ENCODE peak calls at places on chromosomes 5 and 9, in eight cellular contexts. L is heart left ventricle, D is GM13977, Z is foreskin fibroblast, P is kidney epithelial cell, E is heart right ventricle, W is astrocyte, V is cardiac fibroblast. I is an unnamed sample.

GRCh38 chr5:66742896-66743247 is 146.7 kb downstream of the MAST4 start:
- DNase-seq in E (no peak), W (no peak), P (no peak), Z (no peak), V (no peak), L (no peak), D (no peak), I (no peak)

GRCh38 chr9:114232091-114232440 is 76.7 kb downstream of the COL27A1 start:
- DNase-seq in V (no peak), D (no peak), E (no peak), P (no peak), W (no peak), L (no peak), Z (no peak), I (no peak)

GRCh38 chr5:74337252-74338100 is 303.1 kb downstream of the ENC1 start:
- DNase-seq in L (no peak), P (no peak), Z (no peak), W (no peak), D (no peak), V (no peak), E (no peak), I (no peak)

GRCh38 chr9:16532681-16533450 is 337.6 kb downstream of the BNC2 start:
- DNase-seq in L (no peak), D (no peak), E (no peak), W (peak), V (peak), P (peak), Z (peak), I (peak)

GRCh38 chr9:7549261-7549660 is 250.3 kb downstream of the DMAC1 start:
- DNase-seq in P (no peak), Z (no peak), W (no peak), L (peak), V (no peak), D (no peak), E (peak), I (peak)

GRCh38 chr9:112838342-112838741 is 52.3 kb downstream of the SLC46A2 start:
- DNase-seq in Z (no peak), L (no peak), E (no peak), V (no peak), W (no peak), D (no peak), P (no peak), I (no peak)

GRCh38 chr5:147822686-147823491 is 8.6 kb downstream of the SPINK1 start:
- DNase-seq in L (no peak), D (peak), Z (peak), W (peak), P (no peak), E (peak), V (peak), I (peak)

GRCh38 chr5:128632264-128632663 is 94.2 kb upstream of the FBN2 start:
- DNase-seq in W (no peak), E (no peak), D (no peak), V (peak), L (no peak), P (no peak), Z (peak), I (no peak)

GRCh38 chr9:124894741-124895170 is 32.8 kb downstream of the ARPC5L start:
- DNase-seq in D (no peak), V (peak), P (no peak), Z (peak), E (no peak), W (peak), L (no peak), I (peak)
- TF ChIP-seq CTCF in D (peak), V (peak), P (peak), Z (peak), E (no peak), W (peak), L (peak), I (peak)

GRCh38 chr5:176596069-176596656 is 13.8 kb downstream of the GPRIN1 start:
- DNase-seq in D (no peak), V (no peak), L (no peak), E (no peak), P (no peak), Z (no peak), W (no peak), I (no peak)

GRCh38 chr5:176595386-176595943 is 14.5 kb downstream of the GPRIN1 start:
- DNase-seq in W (no peak), D (no peak), L (no peak), V (no peak), E (no peak), Z (no peak), P (no peak), I (no peak)

GRCh38 chr5:176597417-176598389 is 12.3 kb downstream of the GPRIN1 start:
- DNase-seq in P (no peak), L (no peak), W (no peak), V (no peak), Z (no peak), E (no peak), D (no peak), I (no peak)

GRCh38 chr5:176594554-176594953 is 15.4 kb downstream of the GPRIN1 start:
- DNase-seq in V (no peak), P (no peak), D (no peak), Z (no peak), L (no peak), W (no peak), E (no peak), I (no peak)

DNA sequence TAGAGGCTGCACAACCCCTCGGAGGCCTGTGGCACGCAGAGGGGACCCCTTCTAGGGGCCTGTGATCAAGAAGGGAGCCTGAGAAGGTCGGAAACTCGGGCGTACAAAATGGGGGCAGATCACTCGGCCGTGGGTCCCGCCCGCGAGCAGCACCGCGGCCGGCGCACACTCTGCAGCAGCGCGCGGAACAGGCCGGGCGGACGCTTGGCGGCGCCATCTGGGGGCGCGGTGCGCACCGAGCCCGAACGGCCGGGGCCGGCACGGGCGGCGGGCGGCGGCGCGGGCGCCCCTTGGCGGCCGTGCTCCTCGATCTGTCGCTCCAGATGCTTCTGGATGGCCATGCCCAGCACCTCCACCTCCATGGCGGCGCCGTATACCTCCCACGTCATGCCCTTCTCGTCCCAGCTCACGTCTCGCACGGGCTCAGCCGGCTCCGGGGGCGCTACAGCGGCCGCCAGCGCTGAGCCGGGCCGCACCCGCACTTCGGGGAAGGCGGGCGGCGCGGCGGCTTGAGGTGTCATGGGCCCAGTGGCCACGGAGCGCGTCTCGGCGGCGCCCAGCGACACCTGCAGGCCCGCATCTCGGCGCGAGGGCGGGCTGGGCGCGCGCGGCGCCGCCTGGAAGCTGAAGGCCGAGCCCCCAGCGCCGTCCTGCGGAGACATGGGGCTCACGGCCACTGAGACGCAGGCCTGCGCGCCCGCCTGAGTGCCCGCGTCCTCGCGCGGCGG is 13.1 kb downstream of the GPRIN1 start:
- DNase-seq in D (peak), E (no peak), W (no peak), L (no peak), V (peak), Z (peak), P (no peak), I (no peak)
- TF ChIP-seq CTCF in D (peak), E (peak), W (no peak), L (peak), V (no peak), Z (no peak), P (no peak), I (peak)

GRCh38 chr9:127308559-127309429 is 44.2 kb downstream of the GARNL3 start:
- DNase-seq in V (peak), P (no peak), L (no peak), W (peak), Z (peak), E (no peak), D (no peak), I (peak)

GRCh38 chr9:127307802-127308201 is 43.2 kb downstream of the GARNL3 start:
- DNase-seq in Z (no peak), D (no peak), V (no peak), P (no peak), W (no peak), E (peak), L (no peak), I (no peak)

GRCh38 chr9:127309715-127310114 is 45.1 kb downstream of the GARNL3 start:
- DNase-seq in V (no peak), L (no peak), W (no peak), P (no peak), Z (no peak), E (no peak), D (no peak), I (no peak)

GRCh38 chr9:127313042-127313560 is 48.5 kb downstream of the GARNL3 start:
- DNase-seq in Z (no peak), W (no peak), P (no peak), V (no peak), E (no peak), L (no peak), D (no peak), I (no peak)

GRCh38 chr9:127311239-127311741 is 46.7 kb downstream of the GARNL3 start:
- DNase-seq in D (peak), W (peak), V (peak), P (no peak), Z (peak), L (no peak), E (peak), I (peak)
- TF ChIP-seq CTCF in D (peak), W (peak), V (peak), P (peak), Z (peak), L (peak), E (peak), I (peak)

GRCh38 chr5:171521219-171521633 is 101.8 kb downstream of the FGF18 start:
- DNase-seq in E (no peak), D (no peak), V (peak), W (peak), Z (peak), P (peak), L (no peak), I (peak)
- TF ChIP-seq CTCF in E (no peak), D (no peak), V (peak), W (peak), Z (peak), P (peak), L (no peak), I (peak)

GRCh38 chr5:168027002-168027401 is 264.4 kb upstream of the WWC1 start:
- DNase-seq in D (no peak), L (no peak), W (no peak), P (no peak), V (no peak), Z (no peak), E (no peak), I (no peak)

GRCh38 chr5:168030911-168031310 is 260.5 kb upstream of the WWC1 start:
- DNase-seq in Z (no peak), E (no peak), V (no peak), L (no peak), P (no peak), W (peak), D (no peak), I (peak)

GRCh38 chr5:168031614-168032013 is 259.8 kb upstream of the WWC1 start:
- DNase-seq in L (no peak), P (no peak), V (no peak), W (no peak), E (no peak), D (no peak), Z (no peak), I (no peak)
- TF ChIP-seq CTCF in L (no peak), P (no peak), V (no peak), W (no peak), E (no peak), D (no peak), Z (no peak), I (no peak)

GRCh38 chr9:33446507-33447403 is 638 bp downstream of the AQP3 start:
- DNase-seq in L (no peak), W (peak), V (peak), Z (peak), E (peak), P (peak), D (peak), I (peak)

GRCh38 chr9:33443504-33444154 is 3.8 kb downstream of the AQP3 start:
- DNase-seq in E (no peak), W (no peak), Z (no peak), L (no peak), V (no peak), P (no peak), D (no peak), I (no peak)

GRCh38 chr9:33445941-33446506 is 1.4 kb downstream of the AQP3 start:
- DNase-seq in E (no peak), Z (no peak), V (no peak), D (no peak), W (no peak), P (no peak), L (no peak), I (no peak)

GRCh38 chr9:33447404-33448158 is at the start of gene AQP3:
- DNase-seq in Z (peak), E (peak), P (no peak), L (peak), W (no peak), V (no peak), D (peak), I (peak)

GRCh38 chr9:33445389-33445881 is 2.0 kb downstream of the AQP3 start:
- DNase-seq in D (no peak), L (no peak), W (no peak), Z (no peak), E (no peak), V (no peak), P (no peak), I (no peak)
- TF ChIP-seq CTCF in D (no peak), L (no peak), W (no peak), Z (no peak), E (no peak), V (no peak), P (no peak), I (no peak)

DNA sequence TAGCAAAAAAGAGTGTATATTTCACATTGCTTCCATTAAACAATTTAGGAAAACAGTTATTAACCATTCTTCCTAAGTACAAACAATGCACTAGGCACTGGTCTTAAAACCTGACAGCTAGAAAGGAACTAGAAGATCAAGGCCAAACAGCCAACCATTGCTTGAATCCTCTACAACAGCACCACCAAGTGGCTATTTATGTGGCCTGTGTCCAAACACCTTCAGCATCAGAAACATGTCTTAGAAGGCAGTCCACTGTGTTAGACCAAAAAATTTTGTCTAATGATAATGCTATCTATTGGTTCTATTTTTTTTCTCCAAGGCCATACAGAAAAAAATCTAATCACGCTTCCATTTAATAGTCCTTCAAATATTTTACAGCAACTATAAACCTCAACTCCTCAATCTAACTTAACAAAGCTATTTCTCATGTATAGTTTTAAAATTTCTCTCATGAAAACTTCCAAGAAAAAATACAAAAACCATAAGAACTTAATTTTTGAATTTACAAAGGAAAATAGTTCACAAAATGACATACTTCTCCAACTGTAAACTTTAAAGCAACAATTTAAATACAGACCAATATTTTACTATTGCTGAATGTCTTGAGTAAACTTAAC is 36.1 kb downstream of the CAAP1 start:
- DNase-seq in D (peak), L (no peak), Z (peak), V (peak), W (peak), E (no peak), P (peak), I (peak)
- TF ChIP-seq CTCF in D (peak), L (peak), Z (peak), V (peak), W (peak), E (no peak), P (peak), I (peak)

GRCh38 chr9:130480673-130481072 is 35.9 kb downstream of the ASS1 start:
- DNase-seq in D (no peak), V (no peak), Z (no peak), P (no peak), W (no peak), E (no peak), L (no peak), I (no peak)
- TF ChIP-seq CTCF in D (peak), V (peak), Z (no peak), P (peak), W (no peak), E (no peak), L (no peak), I (no peak)

GRCh38 chr5:172868924-172869565 is 35.0 kb downstream of the ERGIC1 start:
- DNase-seq in W (peak), E (peak), P (peak), Z (peak), L (peak), V (peak), D (no peak), I (peak)
- TF ChIP-seq CTCF in W (peak), E (no peak), P (peak), Z (peak), L (peak), V (peak), D (no peak), I (peak)

GRCh38 chr5:172845190-172845975 is 11.3 kb downstream of the ERGIC1 start:
- DNase-seq in V (no peak), W (no peak), L (peak), E (no peak), Z (no peak), D (no peak), P (no peak), I (no peak)
- TF ChIP-seq CTCF in V (peak), W (no peak), L (no peak), E (no peak), Z (no peak), D (no peak), P (no peak), I (no peak)